ENCODE peak calls at places on chromosomes 5 and 9, in six cellular contexts. R is mammary epithelial cell, A is fibroblast of lung, E is A549, X is neuronal stem cell, K is OCI-LY7. M is an unnamed sample.

GRCh38 chr9:37180138-37180537 is 59.8 kb downstream of the ZCCHC7 start:
- DNase-seq in R (no peak), A (no peak), E (no peak), X (no peak), K (no peak), M (no peak)

GRCh38 chr5:158287643-158288228 is 428.8 kb upstream of the CLINT1 start:
- DNase-seq in R (peak; percentile 52), A (peak; percentile 77), E (no peak), X (no peak), K (no peak), M (no peak)

GRCh38 chr9:117365438-117365837 is 49.4 kb downstream of the ASTN2 start:
- DNase-seq in R (no peak), A (no peak), E (no peak), X (no peak), K (no peak), M (no peak)

GRCh38 chr5:96718635-96719077 is 56.5 kb downstream of the CAST start:
- DNase-seq in R (peak; percentile 100), A (no peak), E (no peak), X (no peak), K (no peak), M (no peak)

GRCh38 chr5:62606878-62607277 is 28.3 kb downstream of the LRRC70 start:
- DNase-seq in R (no peak), A (no peak), E (no peak), X (no peak), K (no peak), M (no peak)

GRCh38 chr9:35604578-35605335 is at the start of gene TESK1:
- DNase-seq in R (peak; percentile 79), A (peak; percentile 49), E (peak; percentile 90), X (peak; percentile 85), K (peak; percentile 91), M (peak; percentile 94)

GRCh38 chr5:23332650-23333251 is 174.7 kb upstream of the PRDM9 start:
- DNase-seq in R (peak; percentile 24), A (peak; percentile 51), E (peak; percentile 5), X (no peak), K (no peak), M (peak; percentile 55)

GRCh38 chr9:36151306-36152210 is 15.0 kb downstream of the GLIPR2 start:
- DNase-seq in R (no peak), A (peak; percentile 49), E (no peak), X (no peak), K (peak; percentile 92), M (peak; percentile 69)

GRCh38 chr5:138725153-138725884 is 27.9 kb upstream of the CTNNA1 start:
- DNase-seq in R (peak; percentile 97), A (peak; percentile 38), E (no peak), X (peak; percentile 24), K (peak; percentile 5), M (peak; percentile 81)

GRCh38 chr9:126051446-126052130 is 275.0 kb upstream of the MVB12B start:
- DNase-seq in R (no peak), A (no peak), E (no peak), X (no peak), K (no peak), M (no peak)
- H3K4me3 ChIP-seq in R (no peak overlapping the region), A (no peak overlapping the region), E (no peak overlapping the region), X (no peak overlapping the region), K (no peak overlapping the region), M (no peak overlapping the region)

GRCh38 chr5:59789894-59790293 is 103.6 kb downstream of the PDE4D start:
- DNase-seq in R (no peak), A (no peak), E (no peak), X (no peak), K (no peak), M (no peak)

GRCh38 chr5:59789197-59789596 is 104.3 kb downstream of the PDE4D start:
- DNase-seq in R (no peak), A (no peak), E (no peak), X (no peak), K (no peak), M (no peak)

GRCh38 chr5:59785701-59786100 is 107.8 kb downstream of the PDE4D start:
- DNase-seq in R (no peak), A (no peak), E (no peak), X (no peak), K (no peak), M (no peak)

GRCh38 chr5:59783264-59783663 is 110.3 kb downstream of the PDE4D start:
- DNase-seq in R (no peak), A (no peak), E (no peak), X (no peak), K (no peak), M (no peak)

GRCh38 chr5:59786271-59786805 is 107.2 kb downstream of the PDE4D start:
- DNase-seq in R (peak; percentile 92), A (peak; percentile 58), E (no peak), X (no peak), K (no peak), M (no peak)
- H3K4me2 ChIP-seq in R (peak overlapping the region; percentile 54), A (no peak overlapping the region), E (peak overlapping the region; percentile 72), X (no peak overlapping the region), K (no peak overlapping the region), M (no peak overlapping the region)

GRCh38 chr9:21672762-21673161 is 129.7 kb upstream of the MTAP start:
- DNase-seq in R (no peak), A (no peak), E (no peak), X (no peak), K (no peak), M (no peak)

GRCh38 chr9:21677387-21677786 is 125.0 kb upstream of the MTAP start:
- DNase-seq in R (no peak), A (no peak), E (no peak), X (no peak), K (no peak), M (no peak)

GRCh38 chr9:21672140-21672539 is 130.3 kb upstream of the MTAP start:
- DNase-seq in R (no peak), A (no peak), E (no peak), X (no peak), K (no peak), M (no peak)

GRCh38 chr9:21677834-21678233 is 124.6 kb upstream of the MTAP start:
- DNase-seq in R (peak; percentile 97), A (peak; percentile 78), E (peak; percentile 43), X (no peak), K (no peak), M (no peak)

DNA sequence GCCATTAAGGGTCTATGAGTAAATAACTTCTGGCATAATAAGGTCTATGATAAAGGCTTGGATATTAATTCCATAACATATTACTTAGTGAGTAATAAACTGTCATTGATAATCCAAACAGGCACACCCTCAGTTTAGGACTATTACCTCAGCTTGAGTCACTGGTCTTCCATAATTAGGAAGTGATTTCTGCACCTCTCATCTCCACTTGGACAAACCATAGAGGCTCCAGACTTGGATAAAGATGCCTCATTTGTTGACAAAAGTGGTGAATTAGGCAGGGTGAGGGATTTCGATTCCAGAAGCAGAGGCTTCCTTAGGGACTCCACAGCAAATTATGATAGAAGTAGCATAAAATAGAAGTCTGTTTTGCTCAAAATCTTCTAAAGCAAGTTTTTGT is 127.5 kb upstream of the MTAP start:
- DNase-seq in R (peak; percentile 81), A (no peak), E (no peak), X (no peak), K (no peak), M (no peak)
- H3K4me3 ChIP-seq in R (no peak overlapping the region), A (no peak overlapping the region), E (no peak overlapping the region), X (no peak overlapping the region), K (no peak overlapping the region), M (no peak overlapping the region)

GRCh38 chr9:120593955-120594277 is 13.9 kb upstream of the CDK5RAP2 start:
- DNase-seq in R (no peak), A (no peak), E (no peak), X (no peak), K (no peak), M (no peak)
- H3K4me2 ChIP-seq in R (no peak overlapping the region), A (no peak overlapping the region), E (no peak overlapping the region), X (no peak overlapping the region), K (no peak overlapping the region), M (no peak overlapping the region)

DNA sequence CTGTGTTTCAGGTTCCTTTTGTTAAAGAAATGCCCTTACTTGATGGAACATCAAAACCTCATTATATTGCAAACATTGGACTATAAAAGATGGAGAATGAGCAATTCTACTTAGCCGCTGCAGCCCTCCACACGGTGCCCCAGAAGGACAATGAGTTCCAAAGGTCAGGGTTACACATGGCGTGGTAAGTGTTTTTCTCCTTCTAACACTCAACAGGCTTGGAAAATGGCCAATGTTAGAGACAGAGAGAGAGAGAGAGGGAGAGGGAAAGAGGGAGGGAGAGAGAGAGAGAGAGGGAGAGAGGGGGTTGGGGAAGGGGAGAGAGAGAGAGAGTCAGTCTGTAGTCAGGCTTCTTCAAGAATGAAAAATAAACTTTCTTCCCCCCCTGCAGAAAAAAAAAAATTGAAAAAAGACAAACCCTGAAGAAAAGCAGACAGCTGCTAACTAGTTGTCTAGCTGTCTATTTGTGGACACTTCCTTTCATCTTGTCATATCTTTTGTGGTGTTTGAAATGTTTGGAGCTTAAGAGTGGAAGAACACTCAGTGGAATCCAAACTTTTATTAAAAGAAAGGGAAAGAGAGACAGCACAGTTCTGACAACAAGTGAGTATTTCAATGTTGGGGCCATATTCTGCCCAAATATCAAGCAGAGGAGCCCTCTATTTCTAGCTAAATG is 324.8 kb downstream of the TMEM38B start:
- DNase-seq in R (no peak), A (no peak), E (no peak), X (no peak), K (no peak), M (no peak)
- H3K4me3 ChIP-seq in R (no peak overlapping the region), A (no peak overlapping the region), E (no peak overlapping the region), X (no peak overlapping the region), K (no peak overlapping the region), M (no peak overlapping the region)

GRCh38 chr5:17154211-17154996 is 63.0 kb upstream of the BASP1 start:
- DNase-seq in R (peak; percentile 91), A (peak; percentile 20), E (peak; percentile 41), X (no peak), K (no peak), M (no peak)
- H3K4me2 ChIP-seq in R (peak overlapping the region; percentile 40), A (no peak overlapping the region), E (peak overlapping the region; percentile 51), X (no peak overlapping the region), K (no peak overlapping the region), M (no peak overlapping the region)

GRCh38 chr9:136377351-136378170 is 4.1 kb upstream of the CARD9 start:
- DNase-seq in R (no peak), A (no peak), E (no peak), X (no peak), K (no peak), M (no peak)

GRCh38 chr9:136375096-136375495 is 1.6 kb upstream of the CARD9 start:
- DNase-seq in R (no peak), A (no peak), E (no peak), X (no peak), K (no peak), M (no peak)

GRCh38 chr9:136378171-136379002 is 4.9 kb upstream of the CARD9 start:
- DNase-seq in R (no peak), A (no peak), E (no peak), X (no peak), K (no peak), M (no peak)

GRCh38 chr9:136374183-136374575 is 710 bp upstream of the CARD9 start:
- DNase-seq in R (no peak), A (no peak), E (no peak), X (no peak), K (no peak), M (no peak)

GRCh38 chr9:136376457-136376856 is 3.0 kb upstream of the CARD9 start:
- DNase-seq in R (no peak), A (no peak), E (no peak), X (no peak), K (no peak), M (no peak)
- H3K4me3 ChIP-seq in R (no peak overlapping the region), A (no peak overlapping the region), E (no peak overlapping the region), X (no peak overlapping the region), K (no peak overlapping the region), M (no peak overlapping the region)

GRCh38 chr5:92687793-92688467 is 893.1 kb downstream of the NR2F1-AS1 start:
- DNase-seq in R (peak; percentile 8), A (peak; percentile 87), E (peak; percentile 3), X (peak; percentile 62), K (no peak), M (no peak)
- H3K4me2 ChIP-seq in R (no peak overlapping the region), A (peak overlapping the region; percentile 54), E (no peak overlapping the region), X (no peak overlapping the region), K (no peak overlapping the region), M (no peak overlapping the region)